ENCODE peak calls at places on chromosomes 1 and 21, in five cellular contexts. Y, A, I, H and O are unnamed samples.

GRCh38 chr21:41762236-41762635 is 4.6 kb downstream of the RIPK4 start:
- DNase-seq in H (peak; percentile 64), A (no peak), Y (no peak), I (no peak), O (peak; percentile 90)

GRCh38 chr1:198678301-198678836 is 39.5 kb downstream of the PTPRC start:
- DNase-seq in I (no peak), A (no peak), Y (no peak), H (no peak), O (no peak)

GRCh38 chr1:90114521-90115141 is 119.7 kb downstream of the ZNF326 start:
- DNase-seq in Y (peak; percentile 48), H (no peak), A (peak; percentile 50), I (peak; percentile 49), O (no peak)

GRCh38 chr1:12173631-12174121 is 6.9 kb downstream of the TNFRSF1B start:
- DNase-seq in I (peak; percentile 35), A (peak; percentile 35), Y (no peak), H (no peak), O (no peak)

GRCh38 chr1:69492286-69492685 is 75.4 kb upstream of the LRRC7 start:
- DNase-seq in Y (no peak), A (no peak), I (no peak), H (no peak), O (no peak)

GRCh38 chr1:53588053-53588779 is 129.0 kb downstream of the DMRTB1 start:
- DNase-seq in I (no peak), Y (no peak), H (no peak), A (no peak), O (no peak)

GRCh38 chr21:17660862-17661261 is 48.2 kb upstream of the BTG3 start:
- DNase-seq in H (no peak), I (no peak), A (no peak), Y (no peak), O (no peak)

GRCh38 chr1:243438815-243439214 is 183.0 kb downstream of the SDCCAG8 start:
- DNase-seq in I (peak; percentile 17), A (no peak), H (no peak), Y (no peak), O (no peak)

GRCh38 chr1:85413169-85413568 is 51.8 kb downstream of the DDAH1 start:
- DNase-seq in A (no peak), H (no peak), I (peak; percentile 42), Y (no peak), O (no peak)
- H3K14ac ChIP-seq in A (no peak overlapping the region), H (no peak overlapping the region), I (no peak overlapping the region), Y (no peak overlapping the region), O (no peak overlapping the region)

GRCh38 chr1:119660253-119661078 is 12.4 kb upstream of the ZNF697 start:
- DNase-seq in Y (no peak), A (no peak), I (no peak), H (no peak), O (no peak)
- H2BK15ac ChIP-seq in Y (no peak overlapping the region), A (no peak overlapping the region), I (no peak overlapping the region), H (no peak overlapping the region), O (no peak overlapping the region)

GRCh38 chr1:40901886-40902633 is 39.9 kb upstream of the CITED4 start:
- DNase-seq in H (no peak), I (peak; percentile 77), A (peak; percentile 92), Y (no peak), O (peak; percentile 10)

GRCh38 chr1:40899230-40899870 is 37.2 kb upstream of the CITED4 start:
- DNase-seq in Y (no peak), I (no peak), A (no peak), H (no peak), O (peak; percentile 63)

GRCh38 chr1:40903106-40903505 is 40.9 kb upstream of the CITED4 start:
- DNase-seq in I (no peak), A (no peak), Y (no peak), H (no peak), O (no peak)

GRCh38 chr1:40898434-40898900 is 36.3 kb upstream of the CITED4 start:
- DNase-seq in H (no peak), A (peak; percentile 70), Y (no peak), I (peak; percentile 49), O (peak; percentile 7)

DNA sequence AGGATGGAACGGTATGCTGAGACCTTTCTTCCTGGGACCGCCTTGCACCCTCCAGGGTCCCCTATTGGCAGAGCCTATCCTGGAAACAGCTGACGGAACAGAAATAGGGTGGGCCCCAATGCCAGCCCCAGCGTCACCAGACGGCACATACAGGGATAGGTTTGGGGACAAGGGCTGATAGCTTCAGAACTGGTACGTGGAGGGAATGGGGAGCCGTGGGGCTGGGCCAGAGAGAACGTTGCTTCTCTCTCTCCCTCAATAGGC is 40.4 kb upstream of the CITED4 start:
- DNase-seq in I (no peak), A (no peak), H (no peak), Y (no peak), O (peak; percentile 47)
- H4K8ac ChIP-seq in I (no peak overlapping the region), A (peak overlapping the region; percentile 73), H (no peak overlapping the region), Y (no peak overlapping the region), O (no peak overlapping the region)

DNA sequence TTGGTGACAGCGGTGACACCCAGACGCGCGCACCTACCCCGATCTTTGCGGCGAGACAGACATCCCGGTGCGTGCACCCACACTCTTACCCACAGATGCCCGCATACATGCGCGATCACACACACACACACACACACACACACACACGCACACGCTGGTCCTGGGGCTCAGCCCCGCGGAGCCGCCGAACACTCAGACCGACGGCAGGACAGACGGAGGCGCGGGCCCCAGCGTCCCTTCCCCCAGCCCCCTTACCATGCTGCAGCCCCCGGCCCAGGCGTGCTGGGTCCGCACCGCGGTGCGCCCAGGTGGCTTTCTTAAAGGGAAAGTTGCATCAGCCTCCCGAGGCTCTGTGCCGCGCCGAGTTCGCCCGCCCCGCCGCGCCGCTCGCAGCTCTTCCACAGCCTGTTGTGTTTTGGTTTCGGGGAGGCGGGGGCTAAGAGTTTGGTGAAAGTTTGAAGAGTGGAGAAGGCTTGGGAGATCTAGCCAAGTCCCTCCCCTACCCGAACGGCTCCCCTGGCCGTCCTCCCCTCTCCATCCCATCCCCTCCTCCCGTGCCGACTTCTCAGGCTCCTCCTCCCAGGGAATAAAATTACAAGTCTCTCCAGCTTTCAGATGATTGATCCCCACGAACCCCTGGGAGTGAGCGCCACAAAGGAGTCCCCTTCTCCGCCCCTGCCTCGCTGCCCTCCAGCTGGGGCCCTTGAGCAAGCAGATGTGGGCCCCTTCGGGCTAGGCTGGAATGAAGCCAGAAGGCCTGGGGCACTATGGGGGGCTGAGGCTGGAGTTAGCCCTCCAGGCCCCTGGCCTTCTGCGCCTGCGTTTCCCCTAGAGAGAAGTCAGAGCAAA is at the start of gene SLC6A9:
- DNase-seq in I (peak; percentile 81), Y (peak; percentile 66), H (peak; percentile 47), A (peak; percentile 80), O (peak; percentile 70)
- H3K14ac ChIP-seq in I (peak within 1 kb of the TSS; percentile 80), Y (peak within 1 kb of the TSS; percentile 90), H (no peak within 1 kb of the TSS), A (peak within 1 kb of the TSS; percentile 96), O (peak within 1 kb of the TSS; percentile 82)

DNA sequence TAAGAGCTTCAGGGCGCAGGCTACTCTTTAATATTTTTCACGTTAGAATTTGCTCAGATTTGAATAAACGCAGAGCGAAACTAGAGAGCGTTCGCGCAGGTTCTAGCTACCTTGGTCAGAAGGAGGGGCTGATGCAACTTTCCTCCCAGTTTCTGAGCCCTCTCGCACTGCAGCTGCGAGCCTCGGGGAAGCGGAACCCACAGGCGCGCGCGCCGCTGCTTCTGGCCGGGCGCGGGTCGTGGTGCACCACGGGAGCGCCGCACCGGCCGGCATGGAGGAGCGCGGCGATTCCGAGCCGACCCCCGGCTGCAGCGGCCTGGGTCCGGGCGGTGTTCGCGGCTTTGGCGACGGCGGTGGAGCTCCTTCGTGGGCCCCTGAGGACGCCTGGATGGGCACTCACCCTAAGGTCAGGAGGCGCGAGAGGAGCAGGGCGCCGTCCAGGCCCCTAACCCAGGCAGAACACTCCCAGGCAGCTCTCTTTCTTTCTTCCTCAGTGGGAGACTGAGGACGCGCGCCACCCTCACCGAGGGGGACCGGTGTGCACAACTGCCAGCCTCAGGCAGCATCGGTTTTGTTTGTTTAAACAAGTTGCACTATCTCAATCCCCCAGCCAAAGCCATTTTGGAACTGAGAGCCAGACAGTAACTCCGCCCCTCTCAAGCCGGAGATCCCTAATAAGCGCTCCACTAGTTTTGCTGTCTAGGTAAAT is at the start of gene TSEN15:
- DNase-seq in I (peak; percentile 86), H (no peak), A (peak; percentile 83), Y (no peak), O (peak; percentile 71)
- H2BK15ac ChIP-seq in I (peak within 1 kb of the TSS; percentile 95), H (peak within 1 kb of the TSS; percentile 13), A (peak within 1 kb of the TSS; percentile 29), Y (peak within 1 kb of the TSS; percentile 97), O (no peak within 1 kb of the TSS)

DNA sequence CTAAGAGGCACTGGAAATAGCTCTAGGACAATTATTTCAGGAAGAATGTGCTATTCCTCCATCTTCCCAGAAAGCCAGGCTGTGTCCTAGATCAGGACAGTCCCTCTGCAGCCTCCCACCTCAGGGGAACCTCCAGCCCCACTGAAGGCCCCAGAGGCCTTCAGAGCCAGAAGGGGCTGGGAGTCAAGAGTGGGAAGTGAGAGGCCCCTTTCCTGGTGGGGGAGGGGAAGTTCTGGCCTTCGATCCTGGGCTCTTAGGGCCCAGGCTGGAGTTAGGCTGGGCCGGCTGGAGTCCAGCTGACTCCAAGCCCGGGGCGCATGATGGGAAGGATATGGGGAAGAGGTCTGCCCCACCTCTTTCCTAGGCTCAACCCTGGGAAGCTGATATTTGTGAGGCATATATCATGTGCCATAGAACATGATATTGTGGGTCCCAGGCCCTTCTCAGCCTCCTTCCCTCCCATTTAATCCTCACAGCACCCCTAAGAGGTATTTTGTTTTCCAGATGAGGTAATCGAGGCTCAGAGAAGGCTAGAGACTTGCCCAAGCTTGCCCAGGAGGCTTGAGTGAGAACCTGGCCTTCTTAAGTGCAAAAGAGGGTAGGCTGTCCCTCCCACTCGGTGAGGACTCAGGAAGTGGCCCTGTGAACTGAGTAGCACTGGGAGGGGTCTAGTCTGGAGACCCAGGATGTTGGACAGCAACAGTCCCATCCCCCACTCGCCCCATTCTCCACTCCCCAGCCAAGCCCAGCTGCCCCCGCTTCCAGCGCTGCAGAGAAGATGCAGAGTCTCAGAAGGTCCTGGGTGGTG is 18.6 kb upstream of the HSPG2 start:
- DNase-seq in A (no peak), I (no peak), H (no peak), Y (no peak), O (no peak)
- H4K8ac ChIP-seq in A (peak overlapping the region; percentile 97), I (peak overlapping the region; percentile 66), H (no peak overlapping the region), Y (peak overlapping the region; percentile 52), O (no peak overlapping the region)

DNA sequence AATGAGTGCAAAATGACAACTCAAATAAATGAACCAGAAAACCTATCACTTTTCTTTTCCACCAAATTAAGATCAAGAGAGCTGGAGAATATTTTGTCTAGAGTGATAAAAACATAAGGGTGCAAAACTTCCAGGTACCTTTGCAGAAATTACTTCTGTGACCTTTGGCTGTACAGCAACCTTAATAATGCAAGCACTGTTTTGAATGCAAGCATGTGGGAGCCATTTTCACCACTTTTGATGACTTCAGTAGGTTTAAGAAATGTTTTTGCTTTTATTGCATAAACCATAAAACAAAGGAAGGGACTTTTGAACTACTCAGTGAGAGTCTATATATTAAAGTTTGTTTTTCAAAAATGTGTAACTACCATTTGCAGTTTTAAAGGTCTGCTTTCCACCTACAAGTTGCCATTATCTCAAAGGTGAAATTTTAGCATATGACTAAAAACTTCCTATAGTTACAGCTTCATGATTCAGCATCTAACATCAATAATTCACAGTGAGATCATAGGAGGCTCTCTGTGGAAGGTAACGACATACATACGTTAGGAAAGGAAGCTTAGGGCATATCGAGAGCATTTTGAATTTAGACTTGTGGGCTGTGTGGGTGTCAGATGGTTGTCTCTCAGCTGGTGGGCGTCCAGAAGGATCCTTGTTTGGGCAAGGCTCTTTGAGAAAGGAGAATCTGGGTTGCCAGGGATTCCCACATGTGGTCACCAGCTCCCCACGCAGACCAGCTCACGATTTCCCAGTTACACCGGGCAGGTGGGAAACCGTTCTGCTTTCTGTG is 1.1 kb upstream of the GADD45A start:
- DNase-seq in H (no peak), Y (no peak), I (peak; percentile 79), A (peak; percentile 44), O (no peak)
- H3K14ac ChIP-seq in H (no peak overlapping the region), Y (no peak overlapping the region), I (peak overlapping the region; percentile 72), A (no peak overlapping the region), O (no peak overlapping the region)